ENCODE peak calls at places on chromosomes 6 and 20, in ten cellular contexts. O is adrenal gland, Y is stomach, C is A549, H is breast epithelium, W is spleen, N is H1, M is tibial nerve, E is ovary, D is K562. X is an unnamed sample.

GRCh38 chr6:143449731-143450452 is 603 bp downstream of the ADAT2 start:
- DNase-seq in O (peak), Y (no peak), C (no peak), H (no peak), W (no peak), N (no peak), M (peak), E (no peak), D (peak), X (no peak)

GRCh38 chr6:113856011-113856551 is 1.1 kb upstream of the MARCKS start:
- DNase-seq in O (no peak), Y (peak), C (peak), H (no peak), W (peak), N (no peak), M (peak), E (peak), D (peak), X (no peak)

GRCh38 chr6:17354700-17355403 is 38.5 kb upstream of the CAP2 start:
- DNase-seq in O (no peak), Y (no peak), C (peak), H (no peak), W (no peak), N (no peak), M (no peak), E (no peak), D (no peak), X (no peak)

GRCh38 chr6:82017316-82017715 is 230.2 kb downstream of the IBTK start:
- DNase-seq in O (peak), Y (no peak), C (peak), H (no peak), W (no peak), N (no peak), M (peak), E (no peak), D (no peak), X (no peak)

GRCh38 chr6:125812394-125813231 is 21.9 kb downstream of the NCOA7 start:
- DNase-seq in O (no peak), Y (no peak), C (peak), H (no peak), W (no peak), N (no peak), M (no peak), E (no peak), D (peak), X (no peak)

GRCh38 chr6:21679761-21680265 is 86.3 kb downstream of the SOX4 start:
- DNase-seq in O (no peak), Y (no peak), C (peak), H (no peak), W (no peak), N (no peak), M (no peak), E (no peak), D (no peak), X (no peak)

GRCh38 chr6:112682088-112682487 is 335.0 kb downstream of the RFPL4B start:
- DNase-seq in O (no peak), Y (no peak), C (no peak), H (no peak), W (no peak), N (no peak), M (no peak), E (no peak), D (no peak), X (no peak)

GRCh38 chr6:91352878-91353277 is 766.0 kb upstream of the MAP3K7 start:
- DNase-seq in O (no peak), Y (no peak), C (no peak), H (no peak), W (no peak), N (no peak), M (no peak), E (no peak), D (no peak), X (no peak)

GRCh38 chr6:28269492-28269891 is 2.5 kb downstream of the ZSCAN26 start:
- DNase-seq in O (peak), Y (no peak), C (peak), H (no peak), W (no peak), N (no peak), M (no peak), E (no peak), D (peak), X (no peak)

GRCh38 chr6:25660512-25660911 is 8.5 kb downstream of the SCGN start:
- DNase-seq in O (peak), Y (no peak), C (peak), H (no peak), W (no peak), N (no peak), M (no peak), E (no peak), D (peak), X (no peak)

GRCh38 chr6:42201382-42201781 is 6.6 kb upstream of the GUCA1B start:
- DNase-seq in O (no peak), Y (no peak), C (no peak), H (no peak), W (no peak), N (no peak), M (no peak), E (no peak), D (no peak), X (no peak)

GRCh38 chr6:42197574-42198362 is 3.0 kb upstream of the GUCA1B start:
- DNase-seq in O (no peak), Y (peak), C (peak), H (no peak), W (no peak), N (no peak), M (no peak), E (no peak), D (peak), X (no peak)

GRCh38 chr6:42203217-42203616 is 8.5 kb upstream of the GUCA1B start:
- DNase-seq in O (no peak), Y (no peak), C (no peak), H (no peak), W (no peak), N (no peak), M (no peak), E (no peak), D (no peak), X (no peak)

GRCh38 chr6:42199106-42199981 is 4.6 kb upstream of the GUCA1B start:
- DNase-seq in O (no peak), Y (no peak), C (no peak), H (no peak), W (no peak), N (no peak), M (no peak), E (no peak), D (peak), X (no peak)

DNA sequence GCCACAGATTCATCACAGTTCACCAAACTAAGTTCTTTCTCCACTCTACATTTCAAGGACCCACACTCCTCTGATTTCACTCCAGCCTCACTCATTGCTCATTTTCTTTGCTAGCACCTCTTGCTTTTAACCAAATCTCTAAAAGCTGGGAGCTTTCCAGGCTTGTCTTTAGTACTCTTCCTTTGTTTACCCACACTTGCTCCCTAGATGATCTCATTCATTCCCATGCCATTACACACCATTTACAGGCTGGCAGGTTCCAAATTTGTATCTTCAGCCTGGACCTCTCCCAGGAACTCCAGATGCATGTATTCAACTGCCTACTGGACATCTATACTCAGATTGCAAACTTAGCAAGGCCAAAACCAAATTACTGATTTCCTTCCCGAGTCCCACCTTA is 5.3 kb upstream of the GUCA1B start:
- DNase-seq in O (no peak), Y (no peak), C (no peak), H (no peak), W (no peak), N (no peak), M (no peak), E (no peak), D (no peak), X (no peak)
- TF ChIP-seq POLR2A in O (no peak), Y (no peak), C (no peak), H (no peak), W (no peak), N (no peak), M (no peak), E (no peak), D (no peak), X (no peak)

GRCh38 chr6:144953552-144954240 is 668.6 kb downstream of the UTRN start:
- DNase-seq in O (no peak), Y (no peak), C (no peak), H (no peak), W (no peak), N (peak), M (no peak), E (no peak), D (no peak), X (no peak)

GRCh38 chr6:144955853-144956252 is 670.7 kb downstream of the UTRN start:
- DNase-seq in O (no peak), Y (no peak), C (no peak), H (no peak), W (no peak), N (no peak), M (no peak), E (no peak), D (no peak), X (no peak)

GRCh38 chr6:144957236-144957937 is 672.3 kb downstream of the UTRN start:
- DNase-seq in O (no peak), Y (no peak), C (no peak), H (no peak), W (no peak), N (no peak), M (no peak), E (no peak), D (no peak), X (no peak)

GRCh38 chr6:144954241-144954556 is 669.1 kb downstream of the UTRN start:
- DNase-seq in O (no peak), Y (no peak), C (no peak), H (no peak), W (no peak), N (no peak), M (no peak), E (no peak), D (no peak), X (no peak)

GRCh38 chr6:144955392-144955791 is 670.3 kb downstream of the UTRN start:
- DNase-seq in O (no peak), Y (no peak), C (no peak), H (no peak), W (no peak), N (no peak), M (no peak), E (no peak), D (no peak), X (no peak)
- TF ChIP-seq POLR2A in O (no peak), Y (no peak), C (no peak), H (no peak), W (no peak), N (no peak), M (no peak), E (no peak), D (no peak), X (no peak)

DNA sequence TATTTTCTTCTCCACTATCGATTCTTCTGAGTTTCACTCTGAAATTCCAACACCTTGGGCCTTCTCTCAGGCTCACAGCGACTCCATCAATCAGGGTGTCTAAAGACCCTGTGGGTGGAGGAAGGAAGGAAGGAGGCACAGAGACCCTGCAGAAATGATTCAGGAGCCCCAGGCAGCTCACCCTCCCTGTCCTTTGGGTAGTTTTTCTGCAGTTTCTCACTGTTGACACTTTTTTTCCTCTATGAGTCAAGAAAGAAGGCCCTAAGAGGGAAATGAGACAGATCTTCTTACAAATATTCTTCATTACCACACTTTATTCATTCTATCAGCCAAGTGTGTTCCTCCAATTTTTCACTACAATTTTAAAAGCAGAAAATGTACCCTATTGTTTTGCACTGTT is 34.2 kb upstream of the TBXT start:
- DNase-seq in O (no peak), Y (no peak), C (no peak), H (no peak), W (no peak), N (no peak), M (no peak), E (no peak), D (no peak), X (no peak)
- TF ChIP-seq POLR2A in O (no peak), Y (no peak), C (no peak), H (no peak), W (no peak), N (no peak), M (no peak), E (no peak), D (no peak), X (no peak)

GRCh38 chr20:63062188-63063140 is 55.7 kb upstream of the BHLHE23 start:
- DNase-seq in O (peak), Y (no peak), C (no peak), H (peak), W (peak), N (no peak), M (no peak), E (no peak), D (no peak), X (no peak)

GRCh38 chr20:63060057-63060991 is 53.6 kb upstream of the BHLHE23 start:
- DNase-seq in O (peak), Y (no peak), C (no peak), H (peak), W (peak), N (no peak), M (no peak), E (no peak), D (peak), X (no peak)

GRCh38 chr20:63059684-63060056 is 52.9 kb upstream of the BHLHE23 start:
- DNase-seq in O (peak), Y (no peak), C (no peak), H (peak), W (no peak), N (no peak), M (no peak), E (no peak), D (no peak), X (no peak)

GRCh38 chr20:63061701-63062100 is 54.9 kb upstream of the BHLHE23 start:
- DNase-seq in O (peak), Y (no peak), C (no peak), H (peak), W (peak), N (no peak), M (no peak), E (no peak), D (no peak), X (no peak)

DNA sequence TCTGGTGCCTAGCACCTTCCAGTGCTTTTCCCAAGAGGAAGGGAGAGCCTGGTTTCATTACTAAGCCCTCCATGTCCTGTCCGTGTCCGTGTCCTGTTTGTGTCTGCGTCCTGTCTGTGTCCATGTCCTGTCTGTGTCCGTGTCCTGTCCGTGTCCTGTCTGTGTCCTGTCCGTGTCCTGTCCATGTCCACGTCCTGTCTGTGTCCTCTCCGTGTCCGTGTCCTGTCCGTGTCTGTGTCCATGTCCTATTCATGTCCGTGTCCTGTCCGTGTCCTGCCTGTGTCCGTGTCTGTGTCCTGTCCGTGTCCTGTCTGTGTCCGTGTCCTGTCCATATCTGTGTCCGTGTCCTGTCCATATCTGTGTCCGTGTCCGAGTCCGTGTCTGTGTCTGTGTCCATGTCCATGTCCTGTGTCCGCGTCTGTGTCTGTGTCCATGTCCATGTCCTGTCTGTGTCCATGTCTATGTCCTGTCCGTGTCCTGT is 54.3 kb upstream of the BHLHE23 start:
- DNase-seq in O (peak), Y (no peak), C (no peak), H (peak), W (peak), N (no peak), M (no peak), E (no peak), D (no peak), X (no peak)
- TF ChIP-seq POLR2A in O (no peak), Y (no peak), C (no peak), H (no peak), W (no peak), N (no peak), M (no peak), E (no peak), D (no peak), X (no peak)

DNA sequence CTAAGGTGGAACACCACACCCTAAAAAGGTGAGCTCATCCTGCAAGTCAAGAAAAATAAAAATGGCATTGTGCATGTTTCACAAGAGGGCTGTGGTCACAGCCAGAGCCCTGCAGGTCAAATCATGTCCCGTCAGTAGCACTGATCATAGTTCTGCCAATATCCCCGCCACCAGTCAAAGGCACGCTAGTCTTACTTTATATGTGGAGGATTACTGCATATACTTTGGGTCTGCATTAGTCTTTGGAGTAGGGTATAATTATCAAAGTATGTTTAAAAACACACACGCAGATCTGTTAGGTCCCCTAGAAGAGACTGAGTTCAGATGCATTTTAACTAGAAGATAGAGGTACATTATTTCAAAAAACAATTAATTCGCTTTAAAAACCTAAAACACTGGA is 1.8 kb downstream of the PERP start:
- DNase-seq in O (no peak), Y (no peak), C (peak), H (no peak), W (no peak), N (no peak), M (no peak), E (no peak), D (no peak), X (no peak)
- TF ChIP-seq POLR2A in O (no peak), Y (no peak), C (no peak), H (no peak), W (no peak), N (no peak), M (no peak), E (no peak), D (no peak), X (no peak)

GRCh38 chr20:23334111-23334510 is 16.5 kb upstream of the NXT1 start:
- DNase-seq in O (no peak), Y (no peak), C (no peak), H (no peak), W (no peak), N (no peak), M (no peak), E (no peak), D (peak), X (no peak)
- TF ChIP-seq POLR2A in O (no peak), Y (no peak), C (no peak), H (no peak), W (no peak), N (no peak), M (no peak), E (no peak), D (no peak), X (no peak)

GRCh38 chr20:62900052-62900691 is 26.1 kb downstream of the DIDO1 start:
- DNase-seq in O (peak), Y (peak), C (peak), H (peak), W (peak), N (peak), M (peak), E (peak), D (peak), X (peak)
- TF ChIP-seq POLR2A in O (no peak), Y (no peak), C (no peak), H (no peak), W (no peak), N (peak), M (peak), E (no peak), D (peak), X (no peak)